ENCODE peak calls at places on chromosomes 7 and 10, in six cellular contexts. I is foreskin fibroblast, B is astrocyte of the spinal cord, W is mesothelial cell of epicardium, O is fibroblast of lung, F is coronary artery. E is an unnamed sample.

GRCh38 chr7:104040666-104041065 is 51.2 kb upstream of the RELN start:
- DNase-seq in I (no peak), B (no peak), W (no peak), O (no peak), F (no peak), E (no peak)

GRCh38 chr7:57362868-57363267 is 87.1 kb upstream of the ZNF716 start:
- DNase-seq in I (no peak), B (no peak), W (no peak), O (no peak), F (no peak), E (no peak)

GRCh38 chr10:103635580-103635979 is 142.1 kb downstream of the NEURL1 start:
- DNase-seq in I (peak), B (no peak), W (no peak), O (no peak), F (no peak), E (no peak)

GRCh38 chr7:90791596-90791995 is 195.5 kb downstream of the CDK14 start:
- DNase-seq in I (no peak), B (no peak), W (no peak), O (no peak), F (no peak), E (no peak)

GRCh38 chr10:13795653-13796555 is 209.1 kb downstream of the PRPF18 start:
- DNase-seq in I (no peak), B (no peak), W (no peak), O (no peak), F (no peak), E (no peak)

GRCh38 chr7:2070151-2070763 is 162.5 kb downstream of the MAD1L1 start:
- DNase-seq in I (no peak), B (no peak), W (no peak), O (no peak), F (no peak), E (no peak)

GRCh38 chr10:122727426-122727825 is 27.8 kb upstream of the C10orf120 start:
- DNase-seq in I (no peak), B (no peak), W (no peak), O (no peak), F (no peak), E (no peak)

GRCh38 chr10:112383325-112383724 is 9.4 kb downstream of the ACSL5 start:
- DNase-seq in I (peak), B (peak), W (no peak), O (peak), F (peak), E (no peak)

GRCh38 chr10:48331436-48331835 is 25.0 kb downstream of the MAPK8 start:
- DNase-seq in I (no peak), B (no peak), W (no peak), O (no peak), F (no peak), E (no peak)

GRCh38 chr7:603152-603941 is 83.7 kb upstream of the PDGFA start:
- DNase-seq in I (no peak), B (no peak), W (peak), O (no peak), F (peak), E (no peak)

GRCh38 chr7:27066148-27066547 is 29.7 kb downstream of the HOXA1 start:
- DNase-seq in I (peak), B (peak), W (no peak), O (peak), F (no peak), E (no peak)

GRCh38 chr7:139095194-139095659 is 14.3 kb downstream of the ZC3HAV1 start:
- DNase-seq in I (no peak), B (no peak), W (no peak), O (no peak), F (no peak), E (no peak)

GRCh38 chr7:75984130-75985008 is 10.0 kb downstream of the TMEM120A start:
- DNase-seq in I (no peak), B (no peak), W (no peak), O (no peak), F (no peak), E (no peak)

GRCh38 chr10:48937796-48938195 is 1.8 kb downstream of the LRRC18 start:
- DNase-seq in I (no peak), B (no peak), W (no peak), O (no peak), F (peak), E (no peak)

GRCh38 chr7:7183061-7183832 is 903 bp downstream of the C1GALT1 start:
- DNase-seq in I (peak), B (peak), W (no peak), O (peak), F (no peak), E (no peak)

GRCh38 chr10:59173414-59173813 is 3.0 kb upstream of the PHYHIPL start:
- DNase-seq in I (no peak), B (no peak), W (no peak), O (no peak), F (no peak), E (no peak)

GRCh38 chr7:66356277-66356721 is 151.2 kb downstream of the TPST1 start:
- DNase-seq in I (peak), B (peak), W (no peak), O (peak), F (no peak), E (no peak)

GRCh38 chr7:84232653-84233052 is 38.1 kb upstream of the SEMA3A start:
- DNase-seq in I (peak), B (peak), W (no peak), O (peak), F (no peak), E (no peak)

GRCh38 chr10:13072339-13072738 is 27.6 kb upstream of the OPTN start:
- DNase-seq in I (no peak), B (no peak), W (no peak), O (no peak), F (no peak), E (no peak)

GRCh38 chr7:2316578-2316977 is 2.3 kb upstream of the SNX8 start:
- DNase-seq in I (no peak), B (no peak), W (no peak), O (no peak), F (no peak), E (no peak)

GRCh38 chr7:2540641-2541051 is 14.7 kb downstream of the BRAT1 start:
- DNase-seq in I (no peak), B (no peak), W (no peak), O (no peak), F (peak), E (no peak)

GRCh38 chr10:34049469-34049868 is 715.0 kb upstream of the NRP1 start:
- DNase-seq in I (no peak), B (peak), W (no peak), O (no peak), F (no peak), E (no peak)

GRCh38 chr7:21193895-21194294 is 234.0 kb upstream of the SP4 start:
- DNase-seq in I (no peak), B (no peak), W (no peak), O (no peak), F (no peak), E (no peak)

GRCh38 chr10:5873515-5873995 is 16.1 kb downstream of the ANKRD16 start:
- DNase-seq in I (peak), B (peak), W (no peak), O (peak), F (no peak), E (peak)

GRCh38 chr7:128323489-128324362 is 20.0 kb downstream of the RBM28 start:
- DNase-seq in I (peak), B (no peak), W (no peak), O (peak), F (no peak), E (no peak)

GRCh38 chr10:62795750-62796149 is 8.8 kb upstream of the ADO start:
- DNase-seq in I (no peak), B (no peak), W (no peak), O (no peak), F (no peak), E (no peak)

GRCh38 chr10:79266543-79267312 is 80.5 kb upstream of the PPIF start:
- DNase-seq in I (peak), B (peak), W (no peak), O (peak), F (peak), E (no peak)

GRCh38 chr7:107539824-107540223 is 23.9 kb downstream of the COG5 start:
- DNase-seq in I (no peak), B (no peak), W (no peak), O (no peak), F (no peak), E (no peak)

GRCh38 chr7:100080895-100081534 is 508 bp downstream of the ZNF3 start:
- DNase-seq in I (peak), B (no peak), W (no peak), O (peak), F (no peak), E (no peak)

GRCh38 chr10:120387326-120387725 is 69.7 kb upstream of the PLPP4 start:
- DNase-seq in I (no peak), B (peak), W (no peak), O (no peak), F (no peak), E (no peak)

GRCh38 chr7:113100091-113100723 is 13.6 kb upstream of the GPR85 start:
- DNase-seq in I (no peak), B (peak), W (peak), O (peak), F (no peak), E (no peak)

GRCh38 chr10:89857399-89857798 is 156.0 kb downstream of the KIF20B start:
- DNase-seq in I (no peak), B (no peak), W (no peak), O (peak), F (no peak), E (no peak)

GRCh38 chr10:89853796-89854195 is 152.4 kb downstream of the KIF20B start:
- DNase-seq in I (no peak), B (no peak), W (no peak), O (no peak), F (no peak), E (peak)

GRCh38 chr10:89852872-89853271 is 151.5 kb downstream of the KIF20B start:
- DNase-seq in I (no peak), B (no peak), W (no peak), O (no peak), F (no peak), E (no peak)
- TF ChIP-seq CTCF in I (no peak), B (no peak), W (no peak), O (no peak), F (no peak), E (no peak)

GRCh38 chr10:77377034-77377433 is 260.6 kb downstream of the KCNMA1 start:
- DNase-seq in I (no peak), B (no peak), W (no peak), O (no peak), F (no peak), E (no peak)

GRCh38 chr10:77380723-77381122 is 256.9 kb downstream of the KCNMA1 start:
- DNase-seq in I (no peak), B (no peak), W (no peak), O (no peak), F (no peak), E (no peak)

GRCh38 chr10:77378950-77379349 is 258.7 kb downstream of the KCNMA1 start:
- DNase-seq in I (no peak), B (no peak), W (no peak), O (no peak), F (no peak), E (no peak)

GRCh38 chr10:77374189-77374656 is 263.4 kb downstream of the KCNMA1 start:
- DNase-seq in I (no peak), B (no peak), W (no peak), O (peak), F (no peak), E (no peak)

GRCh38 chr10:77377678-77378352 is 259.8 kb downstream of the KCNMA1 start:
- DNase-seq in I (no peak), B (no peak), W (no peak), O (no peak), F (no peak), E (no peak)
- TF ChIP-seq CTCF in I (no peak), B (no peak), W (no peak), O (no peak), F (no peak), E (no peak)

DNA sequence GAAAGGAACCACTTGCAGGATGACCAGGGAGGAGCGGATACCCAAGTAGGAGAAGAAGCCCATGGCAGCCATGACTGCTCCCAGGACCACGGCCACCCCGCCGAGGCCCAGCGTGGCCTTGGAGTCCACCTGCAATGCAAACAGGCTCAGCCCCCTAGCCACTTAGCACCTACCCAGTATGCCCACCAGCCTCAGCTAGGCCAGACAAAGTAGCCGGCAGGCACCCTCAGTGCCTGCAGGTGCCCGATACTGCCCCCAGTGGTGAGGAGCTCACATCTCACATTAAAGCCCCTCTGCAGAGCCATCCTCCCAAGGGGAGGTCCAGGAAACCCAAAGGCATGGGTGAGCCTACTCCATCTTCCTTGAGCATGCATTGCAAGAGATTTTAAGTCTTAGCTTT is 6.6 kb downstream of the NPC1L1 start:
- DNase-seq in I (peak), B (peak), W (no peak), O (peak), F (no peak), E (peak)
- TF ChIP-seq CTCF in I (peak), B (peak), W (no peak), O (peak), F (no peak), E (peak)

GRCh38 chr10:72875250-72876055 is 18.1 kb upstream of the OIT3 start:
- DNase-seq in I (peak), B (peak), W (no peak), O (peak), F (no peak), E (no peak)
- TF ChIP-seq CTCF in I (peak), B (peak), W (no peak), O (peak), F (no peak), E (peak)

DNA sequence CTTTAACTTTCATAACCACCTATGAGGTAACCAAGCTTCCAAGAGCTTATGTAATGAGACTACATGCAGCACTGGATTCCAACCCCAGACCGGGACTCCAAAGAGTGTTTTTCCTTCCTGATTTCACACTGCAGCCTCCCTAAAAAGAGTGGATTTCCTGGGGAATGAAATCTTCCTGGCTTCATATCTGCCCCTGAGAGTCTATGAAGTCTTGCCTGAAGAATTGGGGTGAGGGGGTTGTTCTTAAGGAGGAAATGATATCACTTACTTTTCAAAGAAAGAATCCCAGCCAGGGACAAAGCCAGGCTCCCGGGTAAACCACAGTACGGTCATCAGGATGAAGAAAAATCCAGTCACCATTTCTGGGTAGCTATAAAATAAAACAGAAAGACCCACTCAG is 29.7 kb downstream of the STMP1 start:
- DNase-seq in I (no peak), B (peak), W (no peak), O (no peak), F (no peak), E (no peak)
- TF ChIP-seq CTCF in I (no peak), B (no peak), W (no peak), O (no peak), F (no peak), E (no peak)

GRCh38 chr7:12731214-12731656 is 43.8 kb downstream of the ARL4A start:
- DNase-seq in I (peak), B (peak), W (no peak), O (peak), F (no peak), E (no peak)
- TF ChIP-seq CTCF in I (peak), B (no peak), W (no peak), O (no peak), F (no peak), E (no peak)

GRCh38 chr10:100930368-100930767 is 17.6 kb downstream of the SLF2 start:
- DNase-seq in I (peak), B (no peak), W (no peak), O (no peak), F (no peak), E (no peak)

GRCh38 chr10:100939763-100940344 is 27.1 kb downstream of the SLF2 start:
- DNase-seq in I (no peak), B (no peak), W (no peak), O (peak), F (no peak), E (no peak)

GRCh38 chr10:100934084-100934659 is 21.4 kb downstream of the SLF2 start:
- DNase-seq in I (peak), B (no peak), W (no peak), O (peak), F (no peak), E (no peak)
- TF ChIP-seq CTCF in I (peak), B (peak), W (no peak), O (peak), F (no peak), E (peak)

E was measured in neural crest cell.